ENCODE peak calls at places on chromosomes 2 and 18, in seven cellular contexts. X is astrocyte of the spinal cord, U is psoas muscle, F is adrenal gland, O is choroid plexus epithelial cell, J is cardiac muscle cell, Y is IMR-90. C is an unnamed sample.

GRCh38 chr2:7788736-7789135 is 871.5 kb downstream of the RNF144A start:
- DNase-seq in Y (no peak), U (no peak), F (no peak), J (no peak), O (no peak), X (no peak), C (no peak)

GRCh38 chr2:190137561-190137960 is 75.0 kb upstream of the MSTN start:
- DNase-seq in U (no peak), F (no peak), Y (peak; percentile 19), O (peak; percentile 59), J (no peak), X (no peak), C (peak; percentile 41)

GRCh38 chr2:160893581-160893980 is 266.6 kb upstream of the TANK start:
- DNase-seq in Y (no peak), O (no peak), U (peak; percentile 49), F (no peak), J (no peak), X (no peak), C (no peak)

GRCh38 chr18:49843778-49844625 is 30.7 kb upstream of the ACAA2 start:
- DNase-seq in X (no peak), F (no peak), O (no peak), J (no peak), U (no peak), Y (no peak), C (no peak)

GRCh38 chr2:240298803-240299709 is 136.4 kb upstream of the GPC1 start:
- DNase-seq in Y (no peak), O (no peak), U (peak; percentile 35), X (no peak), J (no peak), F (no peak), C (no peak)

GRCh38 chr2:14524803-14525080 is 107.8 kb upstream of the LRATD1 start:
- DNase-seq in F (no peak), O (no peak), X (peak; percentile 34), J (no peak), U (no peak), Y (peak; percentile 55), C (no peak)

GRCh38 chr2:68733365-68733764 is 1.2 kb upstream of the ARHGAP25 start:
- DNase-seq in X (no peak), U (no peak), J (no peak), O (no peak), Y (no peak), F (no peak), C (no peak)

GRCh38 chr18:72868666-72869661 is 1.2 kb upstream of the NETO1 start:
- DNase-seq in U (no peak), Y (no peak), O (no peak), F (no peak), X (peak; percentile 25), J (peak; percentile 30), C (no peak)

GRCh38 chr2:124213977-124214587 is 189.0 kb downstream of the CNTNAP5 start:
- DNase-seq in X (no peak), Y (no peak), O (no peak), J (no peak), U (no peak), F (no peak), C (no peak)

GRCh38 chr18:22703883-22704626 is 229.1 kb upstream of the RBBP8 start:
- DNase-seq in F (no peak), O (peak; percentile 77), Y (peak; percentile 40), U (no peak), X (peak; percentile 60), J (peak; percentile 66), C (peak; percentile 72)

GRCh38 chr2:120765911-120766757 is 30.5 kb downstream of the GLI2 start:
- DNase-seq in U (peak; percentile 92), J (peak; percentile 40), Y (peak; percentile 99), O (peak; percentile 97), X (peak; percentile 84), F (peak; percentile 48), C (peak; percentile 100)

GRCh38 chr2:156430236-156430977 is 5.8 kb upstream of the GPD2 start:
- DNase-seq in O (peak; percentile 35), Y (peak; percentile 40), X (no peak), F (no peak), J (no peak), U (no peak), C (peak; percentile 29)

GRCh38 chr2:73987109-73987947 is 2.6 kb downstream of the TET3 start:
- DNase-seq in X (peak; percentile 56), Y (peak; percentile 62), J (peak; percentile 42), U (peak; percentile 63), O (peak; percentile 52), F (no peak), C (peak; percentile 53)
- TF ChIP-seq CTCF in X (peak; percentile 53), Y (peak; percentile 41), J (peak; percentile 41), U (peak; percentile 27), O (peak; percentile 54), F (no peak), C (peak; percentile 39)

DNA sequence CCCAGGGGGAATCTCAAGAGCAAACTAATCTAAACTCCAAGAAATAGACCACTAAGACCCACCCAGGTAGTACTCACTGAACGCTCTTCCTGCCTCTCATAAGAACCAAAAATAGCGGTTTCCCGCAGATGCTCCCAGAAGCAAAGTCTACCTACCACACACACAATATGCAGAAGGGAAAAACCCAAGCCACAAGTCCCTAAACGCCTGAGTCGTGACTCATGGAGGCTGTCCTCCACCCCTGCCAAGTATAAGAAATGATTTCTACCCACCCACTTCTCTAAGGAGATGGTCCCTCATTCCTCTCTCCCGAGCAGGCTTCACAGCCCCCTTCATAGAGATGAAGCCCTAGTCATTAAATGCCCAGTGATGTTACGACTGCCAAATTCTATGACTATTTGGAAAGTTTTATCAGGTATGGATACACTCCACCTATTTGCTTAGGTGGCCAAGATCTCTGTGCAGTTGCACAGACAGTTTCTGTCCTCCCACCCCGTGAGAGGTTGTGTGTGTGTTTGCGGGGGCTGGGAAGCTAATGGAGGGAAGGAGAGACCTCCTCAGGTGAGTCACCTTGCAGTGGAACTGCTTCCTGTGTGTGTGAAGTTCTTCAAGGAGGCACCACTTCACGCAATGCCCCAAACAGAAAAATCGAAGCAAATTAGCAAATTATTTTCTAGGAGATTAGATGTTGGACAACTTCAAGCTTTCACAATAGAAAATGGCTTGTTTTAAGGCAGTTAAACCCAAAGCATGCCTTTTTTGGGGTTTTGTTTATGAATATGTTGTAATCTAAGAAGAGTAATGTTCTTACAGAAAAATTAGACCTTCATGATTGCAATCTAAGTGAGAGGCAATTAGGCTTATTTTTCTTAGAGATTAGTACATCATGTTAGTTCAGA is 175.1 kb downstream of the TGIF1 start:
- DNase-seq in U (no peak), X (peak; percentile 96), J (peak; percentile 7), F (no peak), Y (peak; percentile 98), O (peak; percentile 95), C (peak; percentile 94)
- H3K4me3 ChIP-seq in U (peak overlapping the region; percentile 33), X (no peak overlapping the region), J (no peak overlapping the region), F (no peak overlapping the region), Y (peak overlapping the region; percentile 29), O (no peak overlapping the region), C (peak overlapping the region; percentile 22)

GRCh38 chr18:7872569-7872968 is 305.5 kb downstream of the PTPRM start:
- DNase-seq in O (peak; percentile 51), X (peak; percentile 11), F (peak; percentile 46), J (peak; percentile 48), U (no peak), Y (peak; percentile 62), C (peak; percentile 77)
- TF ChIP-seq CTCF in O (peak; percentile 20), X (peak; percentile 19), F (no peak), J (peak; percentile 20), U (peak; percentile 27), Y (peak; percentile 31), C (peak; percentile 31)

GRCh38 chr2:146213674-146214073 is 1631.2 kb upstream of the ACVR2A start:
- DNase-seq in J (no peak), O (no peak), F (no peak), U (no peak), X (no peak), Y (no peak), C (no peak)
- H3K4me3 ChIP-seq in J (no peak overlapping the region), O (no peak overlapping the region), F (no peak overlapping the region), U (no peak overlapping the region), X (no peak overlapping the region), Y (no peak overlapping the region), C (no peak overlapping the region)

C was measured in fibroblast of villous mesenchyme.